ENCODE peak calls at places on chromosome X, in four cellular contexts. I is heart left ventricle, Q is bronchial epithelial cell, C is gastrocnemius medialis. D is an unnamed sample.

GRCh38 chrX:65668362-65669310 is 1.2 kb downstream of the MSN start:
- DNase-seq in I (peak; percentile 87), Q (peak; percentile 66), C (peak; percentile 40), D (no peak)

GRCh38 chrX:100090931-100091330 is 319.1 kb downstream of the PCDH19 start:
- DNase-seq in I (no peak), Q (peak; percentile 64), C (no peak), D (no peak)

GRCh38 chrX:99271641-99272040 is 1138.4 kb downstream of the PCDH19 start:
- DNase-seq in I (no peak), Q (no peak), C (no peak), D (no peak)

GRCh38 chrX:106481341-106481740 is 130.4 kb upstream of the RADX start:
- DNase-seq in I (no peak), Q (peak; percentile 58), C (peak; percentile 2), D (no peak)

GRCh38 chrX:51743179-51743957 is at the start of gene GSPT2:
- DNase-seq in I (peak; percentile 72), Q (peak; percentile 35), C (peak; percentile 7), D (peak; percentile 76)

GRCh38 chrX:40173662-40174593 is 76.2 kb upstream of the BCOR start:
- DNase-seq in I (peak; percentile 51), Q (no peak), C (no peak), D (no peak)

GRCh38 chrX:107686026-107686425 is 57.7 kb downstream of the PRPS1 start:
- DNase-seq in I (no peak), Q (no peak), C (no peak), D (no peak)

GRCh38 chrX:37685452-37686347 is at the start of gene XK:
- DNase-seq in I (peak; percentile 58), Q (peak; percentile 8), C (peak; percentile 39), D (peak; percentile 73)

GRCh38 chrX:109795682-109796081 is 62.6 kb upstream of the ACSL4 start:
- DNase-seq in I (no peak), Q (no peak), C (no peak), D (no peak)

GRCh38 chrX:105706041-105706440 is 116.3 kb upstream of the NRK start:
- DNase-seq in I (no peak), Q (peak; percentile 58), C (no peak), D (no peak)

GRCh38 chrX:128518508-128518907 is 466.3 kb upstream of the ACTRT1 start:
- DNase-seq in I (no peak), Q (peak; percentile 33), C (no peak), D (no peak)

GRCh38 chrX:42992199-42992943 is 214.4 kb upstream of the PPP1R2C start:
- DNase-seq in I (no peak), Q (peak; percentile 53), C (no peak), D (no peak)

GRCh38 chrX:19958530-19959486 is 32.1 kb downstream of the BCLAF3 start:
- DNase-seq in I (no peak), Q (peak; percentile 26), C (no peak), D (no peak)

GRCh38 chrX:107324493-107325310 is 118.3 kb downstream of the DNAAF6 start:
- DNase-seq in I (no peak), Q (peak; percentile 10), C (no peak), D (peak; percentile 75)

GRCh38 chrX:85995641-85996040 is 51.7 kb downstream of the CHM start:
- DNase-seq in I (no peak), Q (no peak), C (no peak), D (no peak)

GRCh38 chrX:85992811-85993229 is 54.5 kb downstream of the CHM start:
- DNase-seq in I (no peak), Q (peak; percentile 77), C (no peak), D (no peak)

GRCh38 chrX:85994787-85995186 is 52.6 kb downstream of the CHM start:
- DNase-seq in I (no peak), Q (no peak), C (no peak), D (no peak)

GRCh38 chrX:85994228-85994627 is 53.1 kb downstream of the CHM start:
- DNase-seq in I (no peak), Q (no peak), C (no peak), D (no peak)

DNA sequence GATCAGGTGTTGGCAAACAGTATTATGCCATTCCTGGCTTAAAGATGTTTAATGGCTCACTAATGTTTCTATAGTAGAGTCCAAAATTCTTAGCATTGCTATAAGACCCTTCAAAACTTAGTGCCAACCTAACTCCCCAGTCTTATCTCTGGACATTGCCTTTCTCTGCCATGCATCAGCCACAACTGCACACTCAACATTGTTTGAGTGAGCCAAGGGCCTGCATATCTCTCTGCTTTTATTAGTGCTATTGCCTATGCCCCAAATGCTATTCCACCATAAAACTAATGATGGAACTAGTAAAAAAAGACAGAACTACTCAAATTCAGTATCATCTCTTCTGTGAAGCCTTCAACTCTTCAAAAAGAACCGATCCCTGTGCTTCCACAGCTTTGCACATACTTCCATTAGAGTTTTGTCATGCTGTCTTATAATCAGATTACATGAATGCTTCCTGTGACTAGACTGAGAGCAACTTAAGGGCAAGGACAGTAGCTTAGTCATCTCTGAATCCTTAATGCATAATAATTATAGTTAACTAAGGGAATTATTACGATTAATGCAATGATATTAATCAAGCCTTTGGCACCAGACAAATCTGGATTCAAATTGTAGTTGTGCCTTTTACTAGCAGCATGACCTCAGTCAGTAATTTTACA is 53.7 kb downstream of the CHM start:
- DNase-seq in I (no peak), Q (peak; percentile 28), C (no peak), D (no peak)
- TF ChIP-seq CTCF in I (no peak), Q (no peak), C (no peak), D (no peak)

GRCh38 chrX:38694394-38694793 is 106.9 kb upstream of the MID1IP1 start:
- DNase-seq in I (no peak), Q (peak; percentile 66), C (no peak), D (no peak)
- TF ChIP-seq CTCF in I (no peak), Q (no peak), C (no peak), D (no peak)

DNA sequence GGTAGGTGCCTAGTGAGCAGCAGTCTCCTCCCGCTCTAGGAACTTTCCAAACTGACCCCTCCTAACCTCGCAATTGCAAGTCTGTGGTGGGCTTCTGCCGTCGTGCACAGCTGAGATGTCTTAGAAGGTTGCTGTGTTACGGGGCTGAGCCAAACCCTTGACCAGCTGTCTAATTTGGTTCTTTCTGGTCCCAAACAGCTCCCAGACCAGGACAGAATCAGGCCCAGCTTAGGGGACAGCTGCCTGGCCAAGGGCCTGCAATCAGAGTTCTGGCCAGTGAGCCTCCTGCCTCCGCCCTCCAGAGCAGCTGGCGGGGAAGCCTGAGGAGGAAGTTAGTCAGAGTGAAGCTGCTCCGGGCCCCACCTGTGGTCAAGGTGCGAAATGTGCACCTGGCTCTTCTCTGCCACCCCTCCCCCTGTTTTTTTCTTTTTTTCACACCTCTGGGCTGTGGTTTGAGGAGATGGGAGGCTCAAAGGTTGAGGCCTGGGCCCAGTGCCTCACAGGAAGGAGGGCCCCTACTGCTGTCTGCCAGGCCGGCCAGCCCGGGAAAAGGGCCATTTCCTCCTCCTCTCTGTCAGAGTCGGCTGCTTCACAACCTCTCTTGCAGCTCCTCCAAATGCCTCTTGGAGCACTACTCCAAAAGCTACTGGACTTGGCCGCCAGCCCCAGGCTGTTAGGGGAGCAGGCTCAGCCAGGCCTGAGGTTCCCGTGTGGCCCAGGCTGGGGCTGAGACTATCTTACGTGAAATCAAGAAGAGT is 4.2 kb upstream of the CXCR3 start:
- DNase-seq in I (peak; percentile 85), Q (peak; percentile 35), C (peak; percentile 49), D (no peak)
- TF ChIP-seq CTCF in I (peak; percentile 31), Q (peak; percentile 25), C (no peak), D (peak; percentile 24)

GRCh38 chrX:153495362-153495751 is 577 bp downstream of the BGN start:
- DNase-seq in I (no peak), Q (peak; percentile 5), C (no peak), D (no peak)

GRCh38 chrX:153493085-153493484 is 1.7 kb upstream of the BGN start:
- DNase-seq in I (no peak), Q (no peak), C (no peak), D (no peak)

GRCh38 chrX:153495903-153496629 is 1.3 kb downstream of the BGN start:
- DNase-seq in I (no peak), Q (no peak), C (no peak), D (no peak)

GRCh38 chrX:153494061-153494460 is 719 bp upstream of the BGN start:
- DNase-seq in I (peak; percentile 54), Q (no peak), C (no peak), D (no peak)

GRCh38 chrX:153494541-153495361 is at the start of gene BGN:
- DNase-seq in I (peak; percentile 73), Q (no peak), C (no peak), D (no peak)
- TF ChIP-seq CTCF in I (peak; percentile 20), Q (peak; percentile 1), C (peak; percentile 28), D (peak; percentile 58)

GRCh38 chrX:10189317-10190268 is 32.8 kb downstream of the CLCN4 start:
- DNase-seq in I (peak; percentile 64), Q (peak; percentile 29), C (peak; percentile 34), D (peak; percentile 82)

GRCh38 chrX:10187421-10187820 is 30.6 kb downstream of the CLCN4 start:
- DNase-seq in I (no peak), Q (no peak), C (no peak), D (no peak)

GRCh38 chrX:10186355-10186754 is 29.6 kb downstream of the CLCN4 start:
- DNase-seq in I (no peak), Q (no peak), C (no peak), D (no peak)

GRCh38 chrX:10193587-10193986 is 36.8 kb downstream of the CLCN4 start:
- DNase-seq in I (no peak), Q (no peak), C (no peak), D (no peak)

DNA sequence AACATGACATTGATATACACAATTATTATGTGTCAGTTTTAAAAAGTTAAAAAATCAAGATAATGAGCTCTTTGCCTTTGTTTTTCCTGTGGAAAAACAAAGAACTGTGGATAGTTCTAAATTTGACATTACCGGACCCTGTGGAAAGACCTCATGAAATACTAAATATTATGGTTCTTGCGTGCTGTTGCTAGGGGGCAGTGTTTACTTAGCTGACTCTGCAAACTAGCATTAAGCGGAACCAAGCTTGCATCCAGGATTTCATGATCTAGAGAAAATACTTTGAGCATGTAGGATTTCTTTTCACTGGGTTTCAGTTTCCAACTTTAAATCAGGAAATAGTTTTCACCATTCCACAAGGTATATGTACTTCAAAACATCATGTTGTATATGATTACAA is 33.6 kb downstream of the CLCN4 start:
- DNase-seq in I (no peak), Q (peak; percentile 48), C (no peak), D (no peak)
- TF ChIP-seq CTCF in I (peak; percentile 50), Q (peak; percentile 11), C (no peak), D (peak; percentile 74)

GRCh38 chrX:131621650-131622049 is 77.8 kb downstream of the OR13H1 start:
- DNase-seq in I (no peak), Q (no peak), C (no peak), D (no peak)

GRCh38 chrX:131626681-131627296 is 82.9 kb downstream of the OR13H1 start:
- DNase-seq in I (no peak), Q (no peak), C (no peak), D (no peak)
- TF ChIP-seq CTCF in I (no peak), Q (no peak), C (no peak), D (peak; percentile 69)

D was measured in type B pancreatic cell.